ENCODE peak calls at places on chromosomes 1 and 21, in eight cellular contexts. V, Z, P, W, N, H, G and Q are unnamed samples.

GRCh38 chr1:156508205-156508954 is 7.8 kb upstream of the MEF2D start:
- DNase-seq in G (no peak), W (peak; percentile 80), H (peak; percentile 59), V (peak; percentile 91), N (no peak), Z (peak; percentile 65), P (peak; percentile 80), Q (peak; percentile 90)

GRCh38 chr1:117162806-117163205 is 41.3 kb upstream of the TRIM45 start:
- DNase-seq in N (no peak), V (no peak), G (no peak), Z (no peak), P (no peak), W (no peak), H (no peak), Q (no peak)

GRCh38 chr1:179798864-179799516 is 55.9 kb downstream of the FAM163A start:
- DNase-seq in H (no peak), W (no peak), Z (no peak), G (no peak), P (no peak), N (no peak), V (no peak), Q (no peak)

GRCh38 chr1:118504867-118505266 is 319.8 kb upstream of the SPAG17 start:
- DNase-seq in V (peak; percentile 59), W (no peak), N (no peak), G (no peak), H (no peak), P (peak; percentile 46), Z (peak; percentile 59), Q (peak; percentile 22)

GRCh38 chr1:222521299-222522104 is 26.4 kb downstream of the HHIPL2 start:
- DNase-seq in N (no peak), Z (no peak), W (no peak), P (no peak), V (no peak), H (no peak), G (no peak), Q (no peak)

GRCh38 chr1:172997941-172998361 is 52.8 kb downstream of the TNFSF18 start:
- DNase-seq in W (no peak), H (no peak), N (no peak), Z (no peak), V (no peak), G (no peak), P (no peak), Q (no peak)

GRCh38 chr1:90879281-90879680 is 142.6 kb downstream of the ZNF644 start:
- DNase-seq in N (no peak), P (no peak), W (no peak), V (no peak), H (no peak), Z (no peak), G (no peak), Q (no peak)

GRCh38 chr1:154614247-154614646 is 6.3 kb upstream of the ADAR start:
- DNase-seq in P (no peak), N (peak; percentile 44), G (peak; percentile 73), Z (no peak), V (no peak), W (no peak), H (no peak), Q (no peak)

GRCh38 chr1:11749203-11749689 is 12.7 kb upstream of the C1orf167 start:
- DNase-seq in Z (peak; percentile 55), W (no peak), V (peak; percentile 81), N (peak; percentile 70), G (peak; percentile 90), H (no peak), P (peak; percentile 33), Q (peak; percentile 61)

GRCh38 chr1:35432231-35432630 is 125.0 kb downstream of the KIAA0319L start:
- DNase-seq in V (no peak), N (no peak), W (no peak), Z (no peak), P (no peak), G (peak; percentile 37), H (no peak), Q (no peak)

GRCh38 chr1:64745986-64746940 is 1.4 kb downstream of the RAVER2 start:
- DNase-seq in V (no peak), G (no peak), Z (no peak), P (peak; percentile 20), H (no peak), N (no peak), W (no peak), Q (peak; percentile 33)

GRCh38 chr21:14995695-14996490 is 68.9 kb downstream of the NRIP1 start:
- DNase-seq in G (no peak), N (no peak), H (no peak), V (no peak), Z (no peak), P (no peak), W (no peak), Q (peak; percentile 43)

GRCh38 chr1:76330993-76331603 is 256.6 kb downstream of the ST6GALNAC3 start:
- DNase-seq in P (no peak), Z (no peak), W (peak; percentile 55), H (no peak), G (peak; percentile 67), V (no peak), N (peak; percentile 44), Q (no peak)

GRCh38 chr1:219990782-219991510 is 55.4 kb downstream of the EPRS1 start:
- DNase-seq in G (no peak), N (no peak), Z (no peak), V (no peak), P (no peak), W (no peak), H (no peak), Q (no peak)

GRCh38 chr1:243730499-243731150 is 119.4 kb downstream of the AKT3 start:
- DNase-seq in G (no peak), V (peak; percentile 66), Z (peak; percentile 25), N (no peak), H (no peak), W (no peak), P (no peak), Q (no peak)

GRCh38 chr1:63189677-63190076 is 132.7 kb upstream of the FOXD3 start:
- DNase-seq in Z (no peak), H (no peak), G (peak; percentile 89), V (no peak), P (no peak), W (no peak), N (peak; percentile 77), Q (no peak)

GRCh38 chr1:232725303-232726047 is 79.7 kb upstream of the MAP10 start:
- DNase-seq in Z (no peak), P (no peak), W (no peak), G (no peak), N (peak; percentile 31), H (no peak), V (no peak), Q (no peak)

GRCh38 chr1:232726048-232726779 is 79.0 kb upstream of the MAP10 start:
- DNase-seq in H (no peak), N (peak; percentile 51), G (no peak), V (no peak), Z (no peak), P (no peak), W (no peak), Q (no peak)

GRCh38 chr1:232732344-232732910 is 72.8 kb upstream of the MAP10 start:
- DNase-seq in H (no peak), W (no peak), N (no peak), G (no peak), P (no peak), Z (no peak), V (no peak), Q (no peak)

GRCh38 chr1:232728507-232729263 is 76.5 kb upstream of the MAP10 start:
- DNase-seq in W (no peak), V (no peak), G (no peak), P (no peak), N (no peak), H (no peak), Z (no peak), Q (no peak)
- H3K4me1 ChIP-seq in W (no peaks in the 10 kb centered on the region), V (no peaks in the 10 kb centered on the region), G (no peaks in the 10 kb centered on the region), P (peaks cover 3% of the 10 kb centered on the region), N (peaks cover 4% of the 10 kb centered on the region), H (no peaks in the 10 kb centered on the region), Z (no peaks in the 10 kb centered on the region), Q (no peaks in the 10 kb centered on the region)

DNA sequence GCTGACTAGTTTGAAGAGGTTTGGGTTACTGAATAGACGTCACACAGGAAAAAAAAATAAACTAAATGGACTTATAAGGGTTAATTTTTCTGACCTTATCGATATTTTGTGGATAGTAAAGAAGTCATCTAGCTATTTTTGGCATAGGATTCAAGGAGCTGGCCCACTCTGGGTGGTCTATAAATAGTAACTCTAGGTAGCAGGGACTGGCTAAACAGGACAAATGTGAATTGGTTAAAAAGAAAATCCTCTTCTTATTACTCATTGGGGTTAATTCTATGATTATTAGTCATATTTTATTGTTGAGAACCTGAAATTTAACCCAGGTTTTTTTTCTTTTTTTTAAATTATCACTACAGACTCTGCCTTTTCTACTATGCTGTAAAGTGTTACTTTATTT is 61.7 kb downstream of the ATF6 start:
- DNase-seq in N (no peak), P (no peak), Z (no peak), H (no peak), V (no peak), W (no peak), G (no peak), Q (no peak)
- H3K27ac ChIP-seq in N (no peak overlapping the region), P (no peak overlapping the region), Z (no peak overlapping the region), H (no peak overlapping the region), V (no peak overlapping the region), W (no peak overlapping the region), G (no peak overlapping the region), Q (no peak overlapping the region)

GRCh38 chr1:57927003-57927402 is 503.1 kb upstream of the DAB1 start:
- DNase-seq in Z (no peak), V (no peak), G (no peak), H (no peak), P (no peak), W (no peak), N (no peak), Q (no peak)
- H3K4me1 ChIP-seq in Z (no peaks in the 10 kb centered on the region), V (no peaks in the 10 kb centered on the region), G (no peaks in the 10 kb centered on the region), H (no peaks in the 10 kb centered on the region), P (no peaks in the 10 kb centered on the region), W (no peaks in the 10 kb centered on the region), N (no peaks in the 10 kb centered on the region), Q (no peaks in the 10 kb centered on the region)

GRCh38 chr1:58919986-58920376 is 136.1 kb upstream of the JUN start:
- DNase-seq in N (no peak), Z (no peak), H (no peak), V (no peak), W (no peak), G (no peak), P (no peak), Q (no peak)

GRCh38 chr1:58921342-58921741 is 137.5 kb upstream of the JUN start:
- DNase-seq in V (no peak), G (no peak), N (no peak), W (no peak), Z (no peak), H (no peak), P (no peak), Q (no peak)

GRCh38 chr1:58919226-58919985 is 135.6 kb upstream of the JUN start:
- DNase-seq in G (no peak), V (no peak), H (no peak), P (no peak), Z (no peak), N (no peak), W (no peak), Q (no peak)

GRCh38 chr1:58914925-58915324 is 131.1 kb upstream of the JUN start:
- DNase-seq in V (no peak), H (no peak), W (no peak), G (no peak), N (no peak), P (no peak), Z (no peak), Q (no peak)

DNA sequence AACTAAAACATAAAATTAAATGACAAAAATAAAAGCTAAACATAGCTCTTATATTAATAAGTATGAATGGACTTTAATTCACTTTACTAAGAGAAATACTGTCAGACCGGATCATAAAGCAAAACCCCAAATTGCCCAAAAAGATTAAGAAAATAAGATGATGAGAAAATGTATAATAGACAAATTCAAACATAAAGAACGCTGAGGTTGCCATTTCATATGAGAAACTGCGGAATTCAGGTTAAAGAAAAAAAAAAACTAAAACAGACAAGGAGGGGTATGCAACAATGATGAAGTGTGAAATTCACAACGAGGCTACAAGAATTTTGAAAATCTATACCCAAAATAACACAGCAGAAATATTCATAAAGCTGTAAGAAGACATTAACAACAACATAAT is 133.6 kb upstream of the JUN start:
- DNase-seq in P (no peak), G (no peak), W (no peak), N (no peak), V (no peak), Z (no peak), H (no peak), Q (no peak)
- H3K27ac ChIP-seq in P (no peak overlapping the region), G (no peak overlapping the region), W (no peak overlapping the region), N (no peak overlapping the region), V (no peak overlapping the region), Z (no peak overlapping the region), H (no peak overlapping the region), Q (no peak overlapping the region)